ENCODE peak calls at places on chromosomes 7 and 10, in nine cellular contexts. One of them, this sample, is unnamed.

GRCh38 chr7:38393874-38394273 is 120.4 kb upstream of the TARP start:
- DNase-seq in Calu3: no peak
- DNase-seq in CD8-positive, alpha-beta T cell: no peak
- DNase-seq in thoracic aorta: no peak
- DNase-seq in neural progenitor cell: no peak
- DNase-seq in astrocyte of the spinal cord: no peak
- DNase-seq in cardiac fibroblast: no peak
- DNase-seq in brain microvascular endothelial cell: no peak
- DNase-seq in activated CD8-positive, alpha-beta T cell treated with anti-CD3 and anti-CD28 coated beads for 36 hours: no peak
- DNase-seq in this sample: no peak

GRCh38 chr7:30727061-30727945 is 24.6 kb upstream of the INMT start:
- DNase-seq in Calu3: no peak
- DNase-seq in CD8-positive, alpha-beta T cell: peak; percentile 21
- DNase-seq in thoracic aorta: no peak
- DNase-seq in neural progenitor cell: no peak
- DNase-seq in astrocyte of the spinal cord: no peak
- DNase-seq in cardiac fibroblast: no peak
- DNase-seq in brain microvascular endothelial cell: no peak
- DNase-seq in activated CD8-positive, alpha-beta T cell treated with anti-CD3 and anti-CD28 coated beads for 36 hours: peak; percentile 74
- DNase-seq in this sample: no peak

GRCh38 chr7:92944633-92945032 is 108.3 kb upstream of the CDK6 start:
- DNase-seq in Calu3: no peak
- DNase-seq in CD8-positive, alpha-beta T cell: no peak
- DNase-seq in thoracic aorta: no peak
- DNase-seq in neural progenitor cell: no peak
- DNase-seq in astrocyte of the spinal cord: peak; percentile 8
- DNase-seq in cardiac fibroblast: peak; percentile 3
- DNase-seq in brain microvascular endothelial cell: no peak
- DNase-seq in activated CD8-positive, alpha-beta T cell treated with anti-CD3 and anti-CD28 coated beads for 36 hours: no peak
- DNase-seq in this sample: no peak

GRCh38 chr7:159177270-159178036 is 32.8 kb upstream of the VIPR2 start:
- DNase-seq in Calu3: no peak
- DNase-seq in CD8-positive, alpha-beta T cell: no peak
- DNase-seq in thoracic aorta: no peak
- DNase-seq in neural progenitor cell: no peak
- DNase-seq in astrocyte of the spinal cord: peak; percentile 17
- DNase-seq in cardiac fibroblast: no peak
- DNase-seq in brain microvascular endothelial cell: no peak
- DNase-seq in activated CD8-positive, alpha-beta T cell treated with anti-CD3 and anti-CD28 coated beads for 36 hours: no peak
- DNase-seq in this sample: no peak

GRCh38 chr10:132432176-132432540 is 35.2 kb downstream of the PWWP2B start:
- DNase-seq in Calu3: no peak
- DNase-seq in CD8-positive, alpha-beta T cell: no peak
- DNase-seq in thoracic aorta: no peak
- DNase-seq in neural progenitor cell: no peak
- DNase-seq in astrocyte of the spinal cord: no peak
- DNase-seq in cardiac fibroblast: no peak
- DNase-seq in brain microvascular endothelial cell: no peak
- DNase-seq in activated CD8-positive, alpha-beta T cell treated with anti-CD3 and anti-CD28 coated beads for 36 hours: no peak
- DNase-seq in this sample: no peak

GRCh38 chr7:141674201-141674671 is 27.7 kb downstream of the DENND11 start:
- DNase-seq in Calu3: no peak
- DNase-seq in CD8-positive, alpha-beta T cell: no peak
- DNase-seq in thoracic aorta: no peak
- DNase-seq in neural progenitor cell: peak; percentile 92
- DNase-seq in astrocyte of the spinal cord: peak; percentile 49
- DNase-seq in cardiac fibroblast: peak; percentile 91
- DNase-seq in brain microvascular endothelial cell: peak; percentile 48
- DNase-seq in activated CD8-positive, alpha-beta T cell treated with anti-CD3 and anti-CD28 coated beads for 36 hours: no peak
- DNase-seq in this sample: no peak

GRCh38 chr10:131841131-131841661 is 59.6 kb upstream of the PPP2R2D start:
- DNase-seq in Calu3: no peak
- DNase-seq in CD8-positive, alpha-beta T cell: no peak
- DNase-seq in thoracic aorta: no peak
- DNase-seq in neural progenitor cell: no peak
- DNase-seq in astrocyte of the spinal cord: no peak
- DNase-seq in cardiac fibroblast: no peak
- DNase-seq in brain microvascular endothelial cell: no peak
- DNase-seq in activated CD8-positive, alpha-beta T cell treated with anti-CD3 and anti-CD28 coated beads for 36 hours: no peak
- DNase-seq in this sample: no peak

GRCh38 chr10:19683326-19683725 is 132.9 kb upstream of the PLXDC2 start:
- DNase-seq in Calu3: no peak
- DNase-seq in CD8-positive, alpha-beta T cell: no peak
- DNase-seq in thoracic aorta: no peak
- DNase-seq in neural progenitor cell: peak; percentile 36
- DNase-seq in astrocyte of the spinal cord: peak; percentile 32
- DNase-seq in cardiac fibroblast: no peak
- DNase-seq in brain microvascular endothelial cell: peak; percentile 60
- DNase-seq in activated CD8-positive, alpha-beta T cell treated with anti-CD3 and anti-CD28 coated beads for 36 hours: no peak
- DNase-seq in this sample: no peak

GRCh38 chr7:157276731-157277562 is 59.9 kb upstream of the DNAJB6 start:
- DNase-seq in Calu3: no peak
- DNase-seq in CD8-positive, alpha-beta T cell: no peak
- DNase-seq in thoracic aorta: no peak
- DNase-seq in neural progenitor cell: no peak
- DNase-seq in astrocyte of the spinal cord: peak; percentile 28
- DNase-seq in cardiac fibroblast: peak; percentile 67
- DNase-seq in brain microvascular endothelial cell: peak; percentile 53
- DNase-seq in activated CD8-positive, alpha-beta T cell treated with anti-CD3 and anti-CD28 coated beads for 36 hours: peak; percentile 33
- DNase-seq in this sample: no peak

GRCh38 chr7:127437772-127438330 is 45.3 kb upstream of the ZNF800 start:
- DNase-seq in Calu3: no peak
- DNase-seq in CD8-positive, alpha-beta T cell: no peak
- DNase-seq in thoracic aorta: no peak
- DNase-seq in neural progenitor cell: no peak
- DNase-seq in astrocyte of the spinal cord: peak; percentile 59
- DNase-seq in cardiac fibroblast: peak; percentile 64
- DNase-seq in brain microvascular endothelial cell: peak; percentile 45
- DNase-seq in activated CD8-positive, alpha-beta T cell treated with anti-CD3 and anti-CD28 coated beads for 36 hours: no peak
- DNase-seq in this sample: no peak

GRCh38 chr10:121886997-121887622 is 40.7 kb downstream of the ATE1 start:
- DNase-seq in Calu3: peak; percentile 58
- DNase-seq in CD8-positive, alpha-beta T cell: no peak
- DNase-seq in thoracic aorta: no peak
- DNase-seq in neural progenitor cell: peak; percentile 82
- DNase-seq in astrocyte of the spinal cord: peak; percentile 73
- DNase-seq in cardiac fibroblast: peak; percentile 82
- DNase-seq in brain microvascular endothelial cell: peak; percentile 63
- DNase-seq in activated CD8-positive, alpha-beta T cell treated with anti-CD3 and anti-CD28 coated beads for 36 hours: peak; percentile 67
- DNase-seq in this sample: peak; percentile 39
- TF ChIP-seq CTCF in Calu3: peak; percentile 56
- TF ChIP-seq CTCF in CD8-positive, alpha-beta T cell: no peak
- TF ChIP-seq CTCF in thoracic aorta: peak; percentile 54
- TF ChIP-seq CTCF in neural progenitor cell: peak; percentile 91
- TF ChIP-seq CTCF in astrocyte of the spinal cord: peak; percentile 96
- TF ChIP-seq CTCF in cardiac fibroblast: peak; percentile 90
- TF ChIP-seq CTCF in brain microvascular endothelial cell: peak; percentile 96
- TF ChIP-seq CTCF in activated CD8-positive, alpha-beta T cell treated with anti-CD3 and anti-CD28 coated beads for 36 hours: peak; percentile 70
- TF ChIP-seq CTCF in this sample: peak; percentile 78

DNA sequence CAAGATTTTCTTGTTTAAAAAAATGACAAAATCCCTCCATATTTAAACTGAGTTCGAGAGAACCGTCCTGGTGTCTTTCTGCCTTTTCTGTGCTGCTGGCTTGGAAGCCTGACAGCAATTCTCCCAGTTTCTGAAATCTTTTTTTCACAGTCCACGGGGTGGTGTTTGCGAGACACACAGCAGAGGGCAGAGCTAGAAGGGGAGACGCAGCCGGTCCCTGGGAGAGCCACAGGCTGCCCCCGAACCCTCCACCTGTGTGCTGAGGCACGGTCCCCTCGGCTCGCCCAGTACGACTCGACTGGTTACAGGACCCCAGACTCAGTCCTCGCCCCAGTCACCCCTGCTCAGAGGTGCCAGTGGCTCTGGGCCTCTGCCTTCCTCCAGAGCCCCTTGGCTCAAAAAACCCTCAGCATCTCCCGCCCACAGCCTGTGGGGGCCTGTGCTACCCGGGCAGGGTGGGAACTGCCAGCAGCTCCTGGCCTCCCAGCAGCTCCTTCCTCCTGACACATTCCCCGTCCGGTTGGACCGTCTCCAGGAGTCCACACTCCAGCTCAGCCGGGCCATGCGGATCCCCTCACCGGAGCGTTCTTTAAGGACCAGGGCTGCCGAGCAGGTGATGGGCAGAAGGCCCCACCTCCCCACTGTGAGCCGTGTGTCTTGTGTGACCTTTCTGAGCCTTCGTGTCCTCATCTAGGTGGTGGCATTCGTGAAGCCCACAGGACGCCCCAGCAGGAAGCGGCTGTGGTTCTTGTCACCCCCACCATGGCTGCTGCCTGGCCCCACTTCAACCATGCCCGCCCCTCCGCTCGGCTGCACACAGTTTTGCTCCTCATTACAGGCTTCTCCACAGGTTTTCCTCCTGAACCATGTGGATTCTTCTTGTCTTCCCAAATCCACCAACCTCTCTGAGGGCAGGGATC is 52.3 kb upstream of the EN2 start:
- DNase-seq in Calu3: peak; percentile 21
- DNase-seq in CD8-positive, alpha-beta T cell: no peak
- DNase-seq in thoracic aorta: no peak
- DNase-seq in neural progenitor cell: peak; percentile 32
- DNase-seq in astrocyte of the spinal cord: no peak
- DNase-seq in cardiac fibroblast: no peak
- DNase-seq in brain microvascular endothelial cell: no peak
- DNase-seq in activated CD8-positive, alpha-beta T cell treated with anti-CD3 and anti-CD28 coated beads for 36 hours: peak; percentile 42
- DNase-seq in this sample: no peak
- TF ChIP-seq CTCF in Calu3: no peak
- TF ChIP-seq CTCF in CD8-positive, alpha-beta T cell: no peak
- TF ChIP-seq CTCF in thoracic aorta: no peak
- TF ChIP-seq CTCF in neural progenitor cell: peak; percentile 28
- TF ChIP-seq CTCF in astrocyte of the spinal cord: no peak
- TF ChIP-seq CTCF in cardiac fibroblast: no peak
- TF ChIP-seq CTCF in brain microvascular endothelial cell: peak; percentile 15
- TF ChIP-seq CTCF in activated CD8-positive, alpha-beta T cell treated with anti-CD3 and anti-CD28 coated beads for 36 hours: no peak
- TF ChIP-seq CTCF in this sample: no peak

DNA sequence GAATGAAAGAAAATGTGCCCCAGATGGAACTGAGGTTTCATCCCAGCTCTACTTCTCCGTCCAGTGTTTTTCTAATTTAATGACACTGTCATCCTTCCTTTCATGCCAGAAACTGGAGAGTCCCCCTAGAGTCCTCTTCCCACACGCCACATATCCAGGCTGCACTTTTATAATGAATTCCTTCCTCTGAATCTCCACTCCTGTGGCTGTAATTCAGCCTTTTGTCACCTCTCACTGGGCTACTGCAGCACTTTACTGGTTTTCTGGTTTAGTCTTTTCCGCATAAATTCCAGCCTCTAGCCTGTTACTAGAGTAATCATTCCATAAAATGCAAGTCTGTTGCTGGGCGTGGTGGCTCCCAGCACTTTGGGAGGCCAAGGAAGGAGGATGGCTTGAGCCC is 142.6 kb upstream of the RHEB start:
- DNase-seq in Calu3: no peak
- DNase-seq in CD8-positive, alpha-beta T cell: no peak
- DNase-seq in thoracic aorta: no peak
- DNase-seq in neural progenitor cell: no peak
- DNase-seq in astrocyte of the spinal cord: no peak
- DNase-seq in cardiac fibroblast: no peak
- DNase-seq in brain microvascular endothelial cell: no peak
- DNase-seq in activated CD8-positive, alpha-beta T cell treated with anti-CD3 and anti-CD28 coated beads for 36 hours: no peak
- DNase-seq in this sample: no peak
- TF ChIP-seq CTCF in Calu3: no peak
- TF ChIP-seq CTCF in CD8-positive, alpha-beta T cell: no peak
- TF ChIP-seq CTCF in thoracic aorta: no peak
- TF ChIP-seq CTCF in neural progenitor cell: no peak
- TF ChIP-seq CTCF in astrocyte of the spinal cord: no peak
- TF ChIP-seq CTCF in cardiac fibroblast: no peak
- TF ChIP-seq CTCF in brain microvascular endothelial cell: no peak
- TF ChIP-seq CTCF in activated CD8-positive, alpha-beta T cell treated with anti-CD3 and anti-CD28 coated beads for 36 hours: no peak
- TF ChIP-seq CTCF in this sample: no peak

GRCh38 chr7:86911703-86912102 is 147.8 kb downstream of the ELAPOR2 start:
- DNase-seq in Calu3: no peak
- DNase-seq in CD8-positive, alpha-beta T cell: no peak
- DNase-seq in thoracic aorta: no peak
- DNase-seq in neural progenitor cell: peak; percentile 10
- DNase-seq in astrocyte of the spinal cord: no peak
- DNase-seq in cardiac fibroblast: no peak
- DNase-seq in brain microvascular endothelial cell: no peak
- DNase-seq in activated CD8-positive, alpha-beta T cell treated with anti-CD3 and anti-CD28 coated beads for 36 hours: no peak
- DNase-seq in this sample: no peak
- TF ChIP-seq CTCF in Calu3: peak; percentile 21
- TF ChIP-seq CTCF in CD8-positive, alpha-beta T cell: no peak
- TF ChIP-seq CTCF in thoracic aorta: no peak
- TF ChIP-seq CTCF in neural progenitor cell: peak; percentile 36
- TF ChIP-seq CTCF in astrocyte of the spinal cord: no peak
- TF ChIP-seq CTCF in cardiac fibroblast: peak; percentile 18
- TF ChIP-seq CTCF in brain microvascular endothelial cell: no peak
- TF ChIP-seq CTCF in activated CD8-positive, alpha-beta T cell treated with anti-CD3 and anti-CD28 coated beads for 36 hours: no peak
- TF ChIP-seq CTCF in this sample: no peak

DNA sequence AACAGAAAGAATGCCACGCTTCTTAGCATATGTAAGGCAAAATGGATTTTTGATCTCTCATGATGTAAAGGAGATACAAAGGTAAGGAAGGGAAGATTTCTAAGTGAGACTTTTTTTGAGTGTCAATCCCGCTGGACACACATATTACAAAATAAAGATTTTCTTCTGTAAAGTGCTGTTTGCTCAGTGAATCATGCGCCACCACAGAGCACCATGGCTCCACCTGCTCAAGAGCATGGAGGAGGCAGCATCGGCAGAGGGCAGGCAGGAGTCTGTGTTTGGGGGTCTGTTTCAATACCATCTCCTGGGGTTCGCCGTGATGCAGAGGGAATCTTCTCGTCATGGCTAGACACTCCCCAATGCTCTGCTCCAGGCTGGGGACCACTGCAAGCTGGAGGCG is 83.5 kb downstream of the ALOX5 start:
- DNase-seq in Calu3: no peak
- DNase-seq in CD8-positive, alpha-beta T cell: no peak
- DNase-seq in thoracic aorta: no peak
- DNase-seq in neural progenitor cell: no peak
- DNase-seq in astrocyte of the spinal cord: no peak
- DNase-seq in cardiac fibroblast: no peak
- DNase-seq in brain microvascular endothelial cell: no peak
- DNase-seq in activated CD8-positive, alpha-beta T cell treated with anti-CD3 and anti-CD28 coated beads for 36 hours: no peak
- DNase-seq in this sample: no peak
- TF ChIP-seq CTCF in Calu3: no peak
- TF ChIP-seq CTCF in CD8-positive, alpha-beta T cell: no peak
- TF ChIP-seq CTCF in thoracic aorta: no peak
- TF ChIP-seq CTCF in neural progenitor cell: no peak
- TF ChIP-seq CTCF in astrocyte of the spinal cord: no peak
- TF ChIP-seq CTCF in cardiac fibroblast: no peak
- TF ChIP-seq CTCF in brain microvascular endothelial cell: no peak
- TF ChIP-seq CTCF in activated CD8-positive, alpha-beta T cell treated with anti-CD3 and anti-CD28 coated beads for 36 hours: no peak
- TF ChIP-seq CTCF in this sample: no peak

DNA sequence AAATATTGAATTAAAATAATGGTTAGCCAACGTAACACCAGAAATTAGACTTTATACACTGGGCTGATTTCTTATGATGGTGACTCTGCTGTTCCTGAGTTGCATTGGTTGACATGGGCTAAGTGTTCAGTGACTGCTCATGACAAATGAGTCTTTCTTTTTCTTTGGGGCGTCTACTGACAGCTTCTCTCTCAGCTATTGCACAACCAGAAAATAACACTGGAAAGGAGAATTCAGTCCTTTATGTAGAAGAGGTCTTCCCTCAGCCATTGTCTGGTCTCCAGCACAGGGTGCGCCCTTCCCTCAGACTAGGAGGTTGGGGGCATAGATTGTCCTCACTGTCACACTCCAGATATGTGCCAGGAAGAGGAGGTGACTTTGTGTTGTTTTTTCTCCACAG is 21.6 kb downstream of the PNLIP start:
- DNase-seq in Calu3: no peak
- DNase-seq in CD8-positive, alpha-beta T cell: no peak
- DNase-seq in thoracic aorta: no peak
- DNase-seq in neural progenitor cell: no peak
- DNase-seq in astrocyte of the spinal cord: no peak
- DNase-seq in cardiac fibroblast: no peak
- DNase-seq in brain microvascular endothelial cell: no peak
- DNase-seq in activated CD8-positive, alpha-beta T cell treated with anti-CD3 and anti-CD28 coated beads for 36 hours: no peak
- DNase-seq in this sample: no peak
- TF ChIP-seq CTCF in Calu3: no peak
- TF ChIP-seq CTCF in CD8-positive, alpha-beta T cell: no peak
- TF ChIP-seq CTCF in thoracic aorta: no peak
- TF ChIP-seq CTCF in neural progenitor cell: no peak
- TF ChIP-seq CTCF in astrocyte of the spinal cord: no peak
- TF ChIP-seq CTCF in cardiac fibroblast: no peak
- TF ChIP-seq CTCF in brain microvascular endothelial cell: no peak
- TF ChIP-seq CTCF in activated CD8-positive, alpha-beta T cell treated with anti-CD3 and anti-CD28 coated beads for 36 hours: no peak
- TF ChIP-seq CTCF in this sample: no peak

This sample was measured in mesothelial cell of epicardium.